ENCODE peak calls at places on chromosomes 11 and 22, in eight cellular contexts. One of them, this sample, is unnamed.

GRCh38 chr11:120305286-120305685 is 19.8 kb upstream of the TLCD5 start:
- DNase-seq in stomach: peak
- DNase-seq in ovary: no peak
- DNase-seq in lower leg skin: peak
- DNase-seq in H54: no peak
- DNase-seq in GM12891: no peak
- DNase-seq in right lobe of liver: no peak
- DNase-seq in erythroblast: no peak
- DNase-seq in this sample: no peak

GRCh38 chr11:92455221-92455790 is 230.7 kb downstream of the FAT3 start:
- DNase-seq in stomach: no peak
- DNase-seq in lower leg skin: no peak
- DNase-seq in H54: no peak
- DNase-seq in ovary: no peak
- DNase-seq in right lobe of liver: no peak
- DNase-seq in erythroblast: no peak
- DNase-seq in GM12891: no peak
- DNase-seq in this sample: no peak

GRCh38 chr11:121839821-121840220 is 276.2 kb downstream of the BLID start:
- DNase-seq in ovary: no peak
- DNase-seq in erythroblast: no peak
- DNase-seq in lower leg skin: no peak
- DNase-seq in right lobe of liver: no peak
- DNase-seq in stomach: no peak
- DNase-seq in GM12891: no peak
- DNase-seq in H54: no peak
- DNase-seq in this sample: no peak

GRCh38 chr11:32213223-32213622 is 122.3 kb downstream of the RCN1 start:
- DNase-seq in GM12891: no peak
- DNase-seq in erythroblast: no peak
- DNase-seq in H54: peak
- DNase-seq in stomach: no peak
- DNase-seq in ovary: no peak
- DNase-seq in right lobe of liver: no peak
- DNase-seq in lower leg skin: no peak
- DNase-seq in this sample: no peak

GRCh38 chr11:47856186-47856585 is 8.0 kb upstream of the NUP160 start:
- DNase-seq in stomach: no peak
- DNase-seq in H54: no peak
- DNase-seq in ovary: no peak
- DNase-seq in GM12891: no peak
- DNase-seq in erythroblast: peak
- DNase-seq in lower leg skin: no peak
- DNase-seq in right lobe of liver: no peak
- DNase-seq in this sample: no peak

GRCh38 chr22:22823126-22823804 is 64.4 kb upstream of the IGLL5 start:
- DNase-seq in lower leg skin: no peak
- DNase-seq in erythroblast: no peak
- DNase-seq in GM12891: no peak
- DNase-seq in right lobe of liver: no peak
- DNase-seq in ovary: no peak
- DNase-seq in stomach: no peak
- DNase-seq in H54: no peak
- DNase-seq in this sample: no peak

GRCh38 chr11:1050581-1051355 is 14.2 kb upstream of the MUC6 start:
- DNase-seq in H54: peak
- DNase-seq in ovary: peak
- DNase-seq in stomach: peak
- DNase-seq in erythroblast: peak
- DNase-seq in GM12891: peak
- DNase-seq in right lobe of liver: peak
- DNase-seq in lower leg skin: peak
- DNase-seq in this sample: peak

GRCh38 chr11:125728969-125729368 is 17.1 kb upstream of the PATE1 start:
- DNase-seq in GM12891: no peak
- DNase-seq in ovary: no peak
- DNase-seq in erythroblast: no peak
- DNase-seq in right lobe of liver: no peak
- DNase-seq in lower leg skin: no peak
- DNase-seq in stomach: no peak
- DNase-seq in H54: no peak
- DNase-seq in this sample: no peak

GRCh38 chr22:41526802-41527799 is 17.2 kb downstream of the POLR3H start:
- DNase-seq in GM12891: peak
- DNase-seq in erythroblast: peak
- DNase-seq in H54: no peak
- DNase-seq in stomach: peak
- DNase-seq in ovary: no peak
- DNase-seq in lower leg skin: no peak
- DNase-seq in right lobe of liver: peak
- DNase-seq in this sample: peak

GRCh38 chr11:13462311-13462927 is 603 bp downstream of the BTBD10 start:
- DNase-seq in erythroblast: peak
- DNase-seq in ovary: peak
- DNase-seq in stomach: peak
- DNase-seq in GM12891: no peak
- DNase-seq in right lobe of liver: peak
- DNase-seq in lower leg skin: peak
- DNase-seq in H54: peak
- DNase-seq in this sample: no peak

GRCh38 chr11:11672764-11673163 is 51.0 kb upstream of the GALNT18 start:
- DNase-seq in right lobe of liver: no peak
- DNase-seq in GM12891: no peak
- DNase-seq in H54: no peak
- DNase-seq in stomach: no peak
- DNase-seq in lower leg skin: no peak
- DNase-seq in ovary: no peak
- DNase-seq in erythroblast: no peak
- DNase-seq in this sample: no peak

GRCh38 chr11:11728371-11728770 is 106.6 kb upstream of the GALNT18 start:
- DNase-seq in ovary: no peak
- DNase-seq in stomach: no peak
- DNase-seq in H54: no peak
- DNase-seq in GM12891: no peak
- DNase-seq in right lobe of liver: no peak
- DNase-seq in erythroblast: no peak
- DNase-seq in lower leg skin: no peak
- DNase-seq in this sample: no peak

GRCh38 chr11:112165049-112165448 is 1.2 kb upstream of the IL18 start:
- DNase-seq in H54: no peak
- DNase-seq in right lobe of liver: no peak
- DNase-seq in ovary: no peak
- DNase-seq in GM12891: no peak
- DNase-seq in erythroblast: no peak
- DNase-seq in lower leg skin: no peak
- DNase-seq in stomach: no peak
- DNase-seq in this sample: no peak

GRCh38 chr11:112162761-112163669 is 879 bp downstream of the IL18 start:
- DNase-seq in H54: no peak
- DNase-seq in right lobe of liver: no peak
- DNase-seq in stomach: no peak
- DNase-seq in GM12891: no peak
- DNase-seq in ovary: no peak
- DNase-seq in lower leg skin: no peak
- DNase-seq in erythroblast: no peak
- DNase-seq in this sample: no peak

GRCh38 chr11:112166561-112166960 is 611 bp upstream of the TEX12 start:
- DNase-seq in ovary: no peak
- DNase-seq in lower leg skin: no peak
- DNase-seq in stomach: no peak
- DNase-seq in right lobe of liver: no peak
- DNase-seq in GM12891: no peak
- DNase-seq in erythroblast: no peak
- DNase-seq in H54: no peak
- DNase-seq in this sample: peak

GRCh38 chr11:112161012-112161411 is 2.9 kb downstream of the IL18 start:
- DNase-seq in H54: no peak
- DNase-seq in right lobe of liver: no peak
- DNase-seq in stomach: no peak
- DNase-seq in lower leg skin: no peak
- DNase-seq in GM12891: no peak
- DNase-seq in erythroblast: no peak
- DNase-seq in ovary: no peak
- DNase-seq in this sample: no peak

DNA sequence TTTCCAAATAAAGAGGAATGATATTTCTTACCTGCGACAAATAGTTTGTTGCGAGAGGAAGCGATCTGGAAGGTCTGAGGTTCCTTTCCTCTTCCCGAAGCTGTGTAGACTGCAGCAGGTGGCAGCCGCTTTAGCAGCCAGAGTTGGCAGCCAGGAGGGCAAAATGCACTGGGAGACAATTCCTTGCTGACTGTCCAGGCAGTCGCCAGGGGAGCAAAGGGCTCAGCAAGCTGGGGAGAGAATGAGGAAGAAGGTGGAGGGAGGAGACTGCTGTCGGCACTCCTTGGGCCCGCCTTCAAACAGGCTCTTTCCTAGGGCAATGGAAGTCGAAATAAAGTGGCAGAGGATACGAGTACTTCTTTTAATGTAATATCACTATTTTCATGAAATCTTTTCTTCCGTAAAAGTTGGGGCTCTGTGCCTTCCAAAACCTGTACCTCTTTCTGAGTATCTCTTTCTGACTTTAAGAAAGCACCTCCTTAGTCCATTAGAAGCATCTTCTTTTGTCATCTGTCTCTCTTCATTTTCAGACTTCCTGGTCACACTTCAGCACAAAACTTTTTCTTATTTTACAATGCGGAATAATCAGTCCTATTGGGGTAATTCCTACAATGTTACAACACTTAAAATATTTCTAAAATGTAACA is at the start of gene IL18:
- DNase-seq in H54: peak
- DNase-seq in stomach: peak
- DNase-seq in right lobe of liver: peak
- DNase-seq in erythroblast: peak
- DNase-seq in GM12891: no peak
- DNase-seq in ovary: no peak
- DNase-seq in lower leg skin: peak
- DNase-seq in this sample: no peak
- TF ChIP-seq POLR2A in H54: peak
- TF ChIP-seq POLR2A in stomach: no peak
- TF ChIP-seq POLR2A in right lobe of liver: no peak
- TF ChIP-seq POLR2A in erythroblast: peak
- TF ChIP-seq POLR2A in GM12891: no peak
- TF ChIP-seq POLR2A in ovary: no peak
- TF ChIP-seq POLR2A in lower leg skin: no peak
- TF ChIP-seq POLR2A in this sample: peak

GRCh38 chr11:61364012-61364396 is 1.8 kb downstream of the TMEM138 start:
- DNase-seq in stomach: no peak
- DNase-seq in lower leg skin: no peak
- DNase-seq in ovary: no peak
- DNase-seq in GM12891: no peak
- DNase-seq in right lobe of liver: no peak
- DNase-seq in erythroblast: no peak
- DNase-seq in H54: no peak
- DNase-seq in this sample: no peak

GRCh38 chr11:61359541-61359940 is 2.1 kb downstream of the CYB561A3 start:
- DNase-seq in right lobe of liver: no peak
- DNase-seq in H54: no peak
- DNase-seq in GM12891: no peak
- DNase-seq in ovary: no peak
- DNase-seq in stomach: no peak
- DNase-seq in erythroblast: no peak
- DNase-seq in lower leg skin: no peak
- DNase-seq in this sample: no peak

GRCh38 chr11:61361237-61361636 is 445 bp downstream of the CYB561A3 start:
- DNase-seq in right lobe of liver: no peak
- DNase-seq in H54: no peak
- DNase-seq in lower leg skin: no peak
- DNase-seq in erythroblast: no peak
- DNase-seq in GM12891: no peak
- DNase-seq in stomach: no peak
- DNase-seq in ovary: no peak
- DNase-seq in this sample: no peak

GRCh38 chr11:61362542-61362875 is 335 bp downstream of the TMEM138 start:
- DNase-seq in erythroblast: peak
- DNase-seq in GM12891: no peak
- DNase-seq in stomach: no peak
- DNase-seq in H54: no peak
- DNase-seq in right lobe of liver: no peak
- DNase-seq in ovary: no peak
- DNase-seq in lower leg skin: no peak
- DNase-seq in this sample: no peak

GRCh38 chr11:61361686-61362541 is at the start of the genes CYB561A3 and TMEM138:
- DNase-seq in erythroblast: peak
- DNase-seq in right lobe of liver: peak
- DNase-seq in stomach: peak
- DNase-seq in H54: peak
- DNase-seq in GM12891: peak
- DNase-seq in lower leg skin: peak
- DNase-seq in ovary: peak
- DNase-seq in this sample: peak
- TF ChIP-seq POLR2A in erythroblast: peak
- TF ChIP-seq POLR2A in right lobe of liver: peak
- TF ChIP-seq POLR2A in stomach: no peak
- TF ChIP-seq POLR2A in H54: peak
- TF ChIP-seq POLR2A in GM12891: peak
- TF ChIP-seq POLR2A in lower leg skin: no peak
- TF ChIP-seq POLR2A in ovary: peak
- TF ChIP-seq POLR2A in this sample: peak

DNA sequence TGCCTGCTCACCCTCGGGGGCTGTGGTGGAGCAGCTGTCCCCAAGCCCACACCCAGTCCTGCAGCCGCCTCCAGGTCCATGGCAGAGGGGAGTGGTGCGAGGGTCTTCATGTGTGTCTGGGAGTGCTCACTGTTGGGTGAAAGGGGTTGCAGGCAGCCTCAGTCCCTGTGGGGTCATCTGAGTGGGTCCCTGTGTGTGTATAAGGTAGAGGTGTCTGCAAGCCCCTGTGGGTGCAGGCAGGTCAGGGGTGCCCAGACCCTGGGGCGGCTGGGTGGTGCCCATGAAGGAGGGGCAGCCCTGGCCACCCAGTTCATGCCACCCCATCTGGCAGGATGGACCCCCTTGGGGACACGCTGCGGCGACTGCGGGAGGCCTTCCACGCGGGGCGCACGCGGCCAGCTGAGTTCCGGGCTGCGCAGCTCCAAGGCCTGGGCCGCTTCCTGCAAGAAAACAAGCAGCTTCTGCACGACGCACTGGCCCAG is 4.9 kb downstream of the ALDH3B1 start:
- DNase-seq in H54: no peak
- DNase-seq in lower leg skin: no peak
- DNase-seq in stomach: no peak
- DNase-seq in erythroblast: no peak
- DNase-seq in GM12891: no peak
- DNase-seq in right lobe of liver: no peak
- DNase-seq in ovary: no peak
- DNase-seq in this sample: no peak
- TF ChIP-seq POLR2A in H54: no peak
- TF ChIP-seq POLR2A in lower leg skin: no peak
- TF ChIP-seq POLR2A in stomach: no peak
- TF ChIP-seq POLR2A in erythroblast: peak
- TF ChIP-seq POLR2A in GM12891: no peak
- TF ChIP-seq POLR2A in right lobe of liver: no peak
- TF ChIP-seq POLR2A in ovary: no peak
- TF ChIP-seq POLR2A in this sample: no peak

GRCh38 chr11:63768232-63769043 is at the start of gene ZFTA:
- DNase-seq in ovary: peak
- DNase-seq in stomach: peak
- DNase-seq in H54: peak
- DNase-seq in right lobe of liver: peak
- DNase-seq in lower leg skin: no peak
- DNase-seq in GM12891: peak
- DNase-seq in erythroblast: peak
- DNase-seq in this sample: peak
- TF ChIP-seq POLR2A in ovary: no peak
- TF ChIP-seq POLR2A in stomach: no peak
- TF ChIP-seq POLR2A in H54: peak
- TF ChIP-seq POLR2A in right lobe of liver: no peak
- TF ChIP-seq POLR2A in lower leg skin: no peak
- TF ChIP-seq POLR2A in GM12891: no peak
- TF ChIP-seq POLR2A in erythroblast: no peak
- TF ChIP-seq POLR2A in this sample: no peak

This sample was measured in Peyer's patch.